ENCODE peak calls at places on chromosome 5, in eight cellular contexts. N is amniotic stem cell; Q is A549; J is HuH-7; G is stimulated activated CD4-positive, alpha-beta T cell treated with anti-CD3 and anti-CD28 coated beads, TNF-alpha, amount 100 ng/mL, for 24 hours; X is NCI-H69; S is effector memory CD4-positive, alpha-beta T cell; Y is SK-N-SH. U is an unnamed sample.

GRCh38 chr5:41247135-41247534 is 33.8 kb upstream of the C6 start:
- DNase-seq in N (no peak), Q (no peak), J (no peak), G (no peak), X (no peak), S (no peak), Y (no peak), U (no peak)

GRCh38 chr5:111551569-111552275 is 39.4 kb upstream of the STARD4 start:
- DNase-seq in N (no peak), Q (no peak), J (no peak), G (no peak), X (no peak), S (no peak), Y (no peak), U (no peak)

GRCh38 chr5:179893958-179894895 is 13.5 kb downstream of the TBC1D9B start:
- DNase-seq in N (no peak), Q (no peak), J (no peak), G (no peak), X (no peak), S (no peak), Y (no peak), U (no peak)

GRCh38 chr5:95817430-95817829 is 5.1 kb downstream of the GLRX start:
- DNase-seq in N (no peak), Q (no peak), J (no peak), G (peak), X (no peak), S (peak), Y (no peak), U (no peak)

GRCh38 chr5:122291000-122291592 is 20.9 kb upstream of the SNCAIP start:
- DNase-seq in N (no peak), Q (no peak), J (no peak), G (no peak), X (peak), S (no peak), Y (no peak), U (no peak)

GRCh38 chr5:57989378-57989777 is 470.5 kb downstream of the PLK2 start:
- DNase-seq in N (no peak), Q (peak), J (no peak), G (no peak), X (peak), S (no peak), Y (no peak), U (no peak)

GRCh38 chr5:151427258-151427657 is 20.1 kb upstream of the SLC36A1 start:
- DNase-seq in N (no peak), Q (no peak), J (no peak), G (no peak), X (no peak), S (no peak), Y (no peak), U (no peak)

GRCh38 chr5:170097934-170098333 is 7.8 kb upstream of the FOXI1 start:
- DNase-seq in N (no peak), Q (no peak), J (no peak), G (no peak), X (no peak), S (no peak), Y (no peak), U (no peak)

GRCh38 chr5:178642351-178642909 is 15.6 kb upstream of the CLK4 start:
- DNase-seq in N (peak), Q (no peak), J (no peak), G (no peak), X (peak), S (no peak), Y (peak), U (no peak)

GRCh38 chr5:33829430-33829829 is 62.4 kb downstream of the ADAMTS12 start:
- DNase-seq in N (no peak), Q (no peak), J (no peak), G (no peak), X (no peak), S (no peak), Y (no peak), U (no peak)

GRCh38 chr5:38725419-38725865 is 120.4 kb upstream of the OSMR start:
- DNase-seq in N (no peak), Q (no peak), J (no peak), G (no peak), X (no peak), S (no peak), Y (no peak), U (no peak)

GRCh38 chr5:124599048-124599973 is 147.1 kb downstream of the ZNF608 start:
- DNase-seq in N (no peak), Q (peak), J (peak), G (no peak), X (peak), S (no peak), Y (peak), U (peak)

GRCh38 chr5:79448336-79448735 is 65.6 kb downstream of the HOMER1 start:
- DNase-seq in N (peak), Q (no peak), J (no peak), G (no peak), X (no peak), S (no peak), Y (no peak), U (no peak)

GRCh38 chr5:135320718-135321484 is 78.1 kb downstream of the MACROH2A1 start:
- DNase-seq in N (no peak), Q (no peak), J (no peak), G (no peak), X (peak), S (no peak), Y (no peak), U (no peak)

GRCh38 chr5:138932171-138932810 is 57.2 kb upstream of the LRRTM2 start:
- DNase-seq in N (no peak), Q (peak), J (no peak), G (no peak), X (peak), S (no peak), Y (no peak), U (no peak)

GRCh38 chr5:150642567-150642927 is 2.1 kb downstream of the SYNPO start:
- DNase-seq in N (peak), Q (peak), J (no peak), G (no peak), X (peak), S (no peak), Y (no peak), U (peak)

GRCh38 chr5:124719346-124719967 is 27.0 kb downstream of the ZNF608 start:
- DNase-seq in N (no peak), Q (no peak), J (no peak), G (no peak), X (peak), S (no peak), Y (no peak), U (no peak)

GRCh38 chr5:173926359-173926758 is 38.2 kb downstream of the CPEB4 start:
- DNase-seq in N (peak), Q (no peak), J (no peak), G (no peak), X (no peak), S (no peak), Y (no peak), U (no peak)

GRCh38 chr5:59124983-59125960 is 542.4 kb downstream of the RAB3C start:
- DNase-seq in N (no peak), Q (peak), J (no peak), G (no peak), X (peak), S (no peak), Y (no peak), U (no peak)

GRCh38 chr5:37816883-37817282 is 23.0 kb downstream of the GDNF start:
- DNase-seq in N (no peak), Q (no peak), J (no peak), G (no peak), X (peak), S (no peak), Y (no peak), U (no peak)

GRCh38 chr5:24905123-24905522 is 260.3 kb upstream of the CDH10 start:
- DNase-seq in N (no peak), Q (peak), J (no peak), G (no peak), X (no peak), S (no peak), Y (no peak), U (no peak)

GRCh38 chr5:5026407-5026780 is 113.7 kb upstream of the ADAMTS16 start:
- DNase-seq in N (no peak), Q (no peak), J (no peak), G (no peak), X (no peak), S (no peak), Y (no peak), U (no peak)

GRCh38 chr5:150562832-150563231 is 54.9 kb downstream of the NDST1 start:
- DNase-seq in N (no peak), Q (peak), J (no peak), G (no peak), X (peak), S (no peak), Y (no peak), U (peak)

GRCh38 chr5:102554728-102555127 is 55.9 kb upstream of the SLCO6A1 start:
- DNase-seq in N (no peak), Q (no peak), J (peak), G (no peak), X (peak), S (no peak), Y (no peak), U (peak)

GRCh38 chr5:170121321-170121720 is 15.6 kb downstream of the FOXI1 start:
- DNase-seq in N (peak), Q (no peak), J (no peak), G (no peak), X (no peak), S (no peak), Y (no peak), U (no peak)

GRCh38 chr5:155485344-155485743 is 471.8 kb downstream of the KIF4B start:
- DNase-seq in N (no peak), Q (no peak), J (no peak), G (no peak), X (peak), S (no peak), Y (no peak), U (no peak)

GRCh38 chr5:122493091-122493775 is 181.2 kb downstream of the SNCAIP start:
- DNase-seq in N (no peak), Q (no peak), J (no peak), G (no peak), X (peak), S (no peak), Y (peak), U (no peak)

GRCh38 chr5:78768781-78769380 is 120.3 kb upstream of the LHFPL2 start:
- DNase-seq in N (no peak), Q (no peak), J (no peak), G (no peak), X (no peak), S (no peak), Y (no peak), U (no peak)

GRCh38 chr5:38445374-38446028 is 110.9 kb downstream of the LIFR start:
- DNase-seq in N (no peak), Q (no peak), J (no peak), G (no peak), X (peak), S (no peak), Y (no peak), U (no peak)

GRCh38 chr5:179184521-179185050 is 124.4 kb downstream of the ZNF354C start:
- DNase-seq in N (no peak), Q (no peak), J (no peak), G (no peak), X (no peak), S (no peak), Y (no peak), U (no peak)